ENCODE peak calls at places on chromosomes 13 and 19, in eight cellular contexts. C is NCI-H2029; Q is SHP77 treated with DMSO at 0.1 percent for 48 hours; R is activated gamma-delta T cell treated with anti-CD3 and anti-CD28 coated beads, Interleukin-2, amount 50 U/mL, for 16 hours; D is endodermal cell; A is aorta; M is left ventricle myocardium inferior; W is neural progenitor cell. I is an unnamed sample.

GRCh38 chr13:75055296-75055695 is 426.7 kb downstream of the TBC1D4 start:
- DNase-seq in C (no peak), Q (no peak), R (no peak), D (no peak), A (no peak), M (no peak), W (no peak), I (no peak)

GRCh38 chr13:44142540-44142867 is 231.1 kb upstream of the SERP2 start:
- DNase-seq in C (no peak), Q (no peak), R (no peak), D (no peak), A (no peak), M (no peak), W (no peak), I (no peak)

GRCh38 chr13:110364081-110364480 is 57.0 kb downstream of the COL4A2 start:
- DNase-seq in C (no peak), Q (no peak), R (no peak), D (no peak), A (no peak), M (no peak), W (no peak), I (peak; percentile 66)

GRCh38 chr19:42529248-42529764 is 1.0 kb upstream of the CEACAM1 start:
- DNase-seq in C (peak; percentile 29), Q (no peak), R (peak; percentile 46), D (peak; percentile 93), A (no peak), M (peak; percentile 25), W (peak; percentile 48), I (no peak)

GRCh38 chr13:114100446-114101320 is 31.7 kb downstream of the RASA3 start:
- DNase-seq in C (no peak), Q (peak; percentile 43), R (no peak), D (peak; percentile 62), A (peak; percentile 77), M (no peak), W (no peak), I (no peak)

GRCh38 chr19:48444933-48445194 is 919 bp upstream of the GRWD1 start:
- DNase-seq in C (no peak), Q (no peak), R (no peak), D (no peak), A (no peak), M (no peak), W (no peak), I (no peak)

GRCh38 chr19:2455481-2456300 is 1.1 kb downstream of the LMNB2 start:
- DNase-seq in C (no peak), Q (no peak), R (peak; percentile 23), D (peak; percentile 55), A (no peak), M (peak; percentile 30), W (peak; percentile 53), I (no peak)

GRCh38 chr19:41886761-41887710 is 4.1 kb downstream of the ARHGEF1 start:
- DNase-seq in C (no peak), Q (no peak), R (peak; percentile 70), D (no peak), A (no peak), M (no peak), W (no peak), I (no peak)

GRCh38 chr19:16360738-16361137 is 36.1 kb downstream of the KLF2 start:
- DNase-seq in C (no peak), Q (no peak), R (no peak), D (no peak), A (no peak), M (no peak), W (no peak), I (no peak)

GRCh38 chr19:4575267-4575793 is 15.8 kb upstream of the SEMA6B start:
- DNase-seq in C (no peak), Q (no peak), R (no peak), D (peak; percentile 96), A (peak; percentile 88), M (peak; percentile 68), W (peak; percentile 36), I (no peak)

GRCh38 chr13:31442605-31443004 is 242.8 kb downstream of the B3GLCT start:
- DNase-seq in C (no peak), Q (no peak), R (no peak), D (no peak), A (no peak), M (no peak), W (no peak), I (no peak)

GRCh38 chr13:110616103-110617101 is 1.1 kb downstream of the NAXD start:
- DNase-seq in C (no peak), Q (no peak), R (peak; percentile 9), D (peak; percentile 69), A (peak; percentile 86), M (no peak), W (peak; percentile 56), I (peak; percentile 78)

GRCh38 chr19:28966737-28967401 is 246.1 kb downstream of the UQCRFS1 start:
- DNase-seq in C (no peak), Q (no peak), R (no peak), D (peak; percentile 22), A (no peak), M (no peak), W (peak; percentile 37), I (peak; percentile 21)

GRCh38 chr13:98157609-98158008 is 14.7 kb downstream of the FARP1 start:
- DNase-seq in C (no peak), Q (no peak), R (no peak), D (no peak), A (no peak), M (no peak), W (no peak), I (no peak)

GRCh38 chr19:18453269-18454024 is 15.5 kb upstream of the ISYNA1 start:
- DNase-seq in C (peak; percentile 33), Q (no peak), R (no peak), D (no peak), A (no peak), M (no peak), W (no peak), I (no peak)

I was measured in coronary artery.